ENCODE peak calls at places on chromosomes 1 and 21, in four cellular contexts. K is HS-5; W is aorta; D is activated effector memory CD4-positive, alpha-beta T cell treated with anti-CD3 and anti-CD28 coated beads, Interleukin-2, amount 50 U/mL, for 16 hours. A is an unnamed sample.

GRCh38 chr21:44285547-44285992 is at the start of gene AIRE:
- DNase-seq in K (no peak), W (peak), D (no peak), A (no peak)

GRCh38 chr1:225480825-225481434 is 53.1 kb upstream of the LBR start:
- DNase-seq in K (peak), W (peak), D (peak), A (no peak)

GRCh38 chr1:230163205-230163604 is 96.2 kb downstream of the GALNT2 start:
- DNase-seq in K (peak), W (no peak), D (no peak), A (no peak)

GRCh38 chr21:45358261-45358670 is 46.7 kb upstream of the COL18A1 start:
- DNase-seq in K (no peak), W (no peak), D (no peak), A (no peak)

GRCh38 chr1:63829349-63830327 is 55.8 kb downstream of the ROR1 start:
- DNase-seq in K (no peak), W (no peak), D (no peak), A (no peak)

GRCh38 chr1:112762541-112763141 is 47.5 kb upstream of the PPM1J start:
- DNase-seq in K (no peak), W (no peak), D (no peak), A (no peak)

GRCh38 chr1:201603613-201604232 is 64.8 kb downstream of the NAV1 start:
- DNase-seq in K (no peak), W (no peak), D (no peak), A (no peak)

GRCh38 chr1:228082260-228082974 is at the start of gene ARF1:
- DNase-seq in K (peak), W (peak), D (peak), A (peak)

GRCh38 chr1:165056914-165057313 is 299.6 kb downstream of the LMX1A start:
- DNase-seq in K (no peak), W (no peak), D (no peak), A (no peak)

GRCh38 chr1:35886606-35887431 is 3.8 kb downstream of the AGO1 start:
- DNase-seq in K (no peak), W (no peak), D (no peak), A (no peak)

GRCh38 chr1:153626929-153627796 is at the start of gene S100A13:
- DNase-seq in K (peak), W (peak), D (peak), A (peak)

GRCh38 chr1:171877711-171878110 is 36.4 kb downstream of the DNM3 start:
- DNase-seq in K (no peak), W (no peak), D (no peak), A (no peak)

GRCh38 chr1:65505547-65506325 is 85.3 kb downstream of the LEPR start:
- DNase-seq in K (no peak), W (no peak), D (no peak), A (no peak)

GRCh38 chr1:198656500-198656932 is 17.7 kb downstream of the PTPRC start:
- DNase-seq in K (no peak), W (peak), D (peak), A (no peak)

GRCh38 chr21:38416791-38417190 is 81.5 kb downstream of the ERG start:
- DNase-seq in K (no peak), W (no peak), D (no peak), A (no peak)

GRCh38 chr1:155478270-155478852 is 84.2 kb downstream of the ASH1L start:
- DNase-seq in K (no peak), W (no peak), D (no peak), A (no peak)

GRCh38 chr1:14686701-14687100 is 88.2 kb downstream of the KAZN start:
- DNase-seq in K (no peak), W (no peak), D (no peak), A (no peak)

GRCh38 chr1:9145021-9145668 is 16.2 kb upstream of the GPR157 start:
- DNase-seq in K (no peak), W (peak), D (no peak), A (no peak)

GRCh38 chr1:181205901-181206300 is 117.4 kb downstream of the IER5 start:
- DNase-seq in K (no peak), W (no peak), D (no peak), A (no peak)

GRCh38 chr1:112904071-112904830 is 51.7 kb downstream of the SLC16A1 start:
- DNase-seq in K (peak), W (no peak), D (peak), A (no peak)

GRCh38 chr1:235105051-235106043 is 23.3 kb downstream of the TOMM20 start:
- DNase-seq in K (no peak), W (no peak), D (no peak), A (no peak)

GRCh38 chr1:178004926-178005391 is 35.1 kb upstream of the SEC16B start:
- DNase-seq in K (no peak), W (no peak), D (no peak), A (no peak)

GRCh38 chr1:18652791-18653190 is 22.1 kb downstream of the PAX7 start:
- DNase-seq in K (no peak), W (no peak), D (no peak), A (no peak)

GRCh38 chr1:201693019-201693372 is 136.0 kb upstream of the IPO9 start:
- DNase-seq in K (no peak), W (no peak), D (no peak), A (no peak)

GRCh38 chr1:200973937-200974657 is 49.4 kb downstream of the KIF21B start:
- DNase-seq in K (no peak), W (no peak), D (no peak), A (no peak)

GRCh38 chr1:188763541-188763940 is 1714.1 kb downstream of the BRINP3 start:
- DNase-seq in K (no peak), W (no peak), D (no peak), A (no peak)

GRCh38 chr1:169121146-169121923 is 14.8 kb downstream of the ATP1B1 start:
- DNase-seq in K (no peak), W (no peak), D (no peak), A (no peak)

GRCh38 chr1:71190843-71191242 is 110.0 kb upstream of the ZRANB2 start:
- DNase-seq in K (no peak), W (no peak), D (no peak), A (no peak)

GRCh38 chr1:943545-944340 is 15.3 kb downstream of the NOC2L start:
- DNase-seq in K (no peak), W (no peak), D (no peak), A (no peak)

GRCh38 chr1:30707412-30708360 is 15.7 kb downstream of the MATN1 start:
- DNase-seq in K (no peak), W (peak), D (peak), A (peak)

GRCh38 chr1:13825033-13825432 is 125.0 kb downstream of the PRDM2 start:
- DNase-seq in K (no peak), W (no peak), D (no peak), A (no peak)

GRCh38 chr1:62435231-62436038 is 1.4 kb upstream of the USP1 start:
- DNase-seq in K (no peak), W (no peak), D (no peak), A (peak)

GRCh38 chr21:33586927-33587326 is 1.6 kb downstream of the DONSON start:
- DNase-seq in K (no peak), W (no peak), D (no peak), A (no peak)

GRCh38 chr21:19122371-19122770 is 718.8 kb upstream of the TMPRSS15 start:
- DNase-seq in K (no peak), W (no peak), D (no peak), A (no peak)

GRCh38 chr1:178689769-178690168 is 35.3 kb upstream of the RALGPS2 start:
- DNase-seq in K (no peak), W (no peak), D (no peak), A (no peak)

GRCh38 chr1:192620096-192620495 is 15.9 kb upstream of the RGS13 start:
- DNase-seq in K (no peak), W (no peak), D (no peak), A (no peak)

GRCh38 chr1:160177667-160178066 is 12.7 kb upstream of the CASQ1 start:
- DNase-seq in K (no peak), W (no peak), D (no peak), A (no peak)

A was measured in left ventricle myocardium inferior.